ENCODE peak calls at places on chromosomes 7 and 10, in four cellular contexts. R is AG04450, B is omental fat pad, W is IMR-90. U is an unnamed sample.

GRCh38 chr7:98217623-98218582 is 6.7 kb downstream of the BHLHA15 start:
- DNase-seq in B (no peak), R (no peak), W (no peak), U (no peak)

GRCh38 chr7:141864765-141865447 is 23.6 kb upstream of the PRSS37 start:
- DNase-seq in W (no peak), R (no peak), B (no peak), U (no peak)

GRCh38 chr7:159023746-159024145 is 120.9 kb downstream of the VIPR2 start:
- DNase-seq in W (no peak), B (no peak), R (no peak), U (no peak)

GRCh38 chr7:74544706-74545469 is 91.2 kb downstream of the GTF2IRD1 start:
- DNase-seq in W (peak), B (no peak), R (peak), U (no peak)

GRCh38 chr10:119420950-119421875 is 121.3 kb downstream of the RGS10 start:
- DNase-seq in R (no peak), W (no peak), B (no peak), U (no peak)

GRCh38 chr10:4048245-4048864 is 263.3 kb upstream of the KLF6 start:
- DNase-seq in R (no peak), B (no peak), W (no peak), U (no peak)

GRCh38 chr7:36749282-36749960 is 25.1 kb upstream of the AOAH start:
- DNase-seq in W (peak), R (no peak), B (no peak), U (no peak)

GRCh38 chr7:41834805-41835694 is 132.2 kb upstream of the INHBA start:
- DNase-seq in B (no peak), R (no peak), W (peak), U (no peak)

GRCh38 chr7:1562611-1563051 is 6.6 kb upstream of the TMEM184A start:
- DNase-seq in R (peak), W (peak), B (no peak), U (no peak)

DNA sequence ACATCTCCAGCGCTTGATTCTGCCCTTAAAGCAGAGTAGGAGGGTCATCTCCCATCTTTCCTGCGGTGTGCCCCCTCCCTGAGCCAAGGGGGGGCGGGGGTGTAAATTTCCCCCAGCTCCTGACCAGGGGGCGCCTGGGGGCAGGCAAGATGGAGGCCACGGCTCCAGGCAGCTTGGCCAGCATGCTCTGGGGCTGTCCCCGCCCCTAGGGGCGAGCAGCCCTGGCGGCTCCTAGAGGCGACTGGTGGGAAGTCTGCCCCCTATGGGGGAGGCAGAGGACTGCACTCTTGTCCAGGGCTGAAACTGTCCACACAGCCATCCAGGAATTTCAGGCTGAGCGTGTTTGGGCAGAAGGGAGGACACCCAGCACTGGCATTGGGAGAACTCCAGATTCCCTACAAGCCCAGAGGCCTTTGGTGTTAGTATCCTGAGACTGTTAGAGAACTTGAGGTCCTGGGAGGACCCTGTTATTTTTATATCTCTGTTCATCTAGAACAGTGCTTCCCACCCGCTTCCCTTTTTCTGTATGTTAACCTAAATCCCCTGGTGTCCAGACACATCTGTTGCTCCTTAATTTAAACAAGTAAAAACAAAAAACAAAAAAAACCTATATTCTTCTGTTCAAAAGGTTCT is 4.6 kb downstream of the STRA8 start:
- DNase-seq in R (no peak), B (no peak), W (no peak), U (no peak)
- TF ChIP-seq CTCF in R (peak), B (no peak), W (peak), U (no peak)

DNA sequence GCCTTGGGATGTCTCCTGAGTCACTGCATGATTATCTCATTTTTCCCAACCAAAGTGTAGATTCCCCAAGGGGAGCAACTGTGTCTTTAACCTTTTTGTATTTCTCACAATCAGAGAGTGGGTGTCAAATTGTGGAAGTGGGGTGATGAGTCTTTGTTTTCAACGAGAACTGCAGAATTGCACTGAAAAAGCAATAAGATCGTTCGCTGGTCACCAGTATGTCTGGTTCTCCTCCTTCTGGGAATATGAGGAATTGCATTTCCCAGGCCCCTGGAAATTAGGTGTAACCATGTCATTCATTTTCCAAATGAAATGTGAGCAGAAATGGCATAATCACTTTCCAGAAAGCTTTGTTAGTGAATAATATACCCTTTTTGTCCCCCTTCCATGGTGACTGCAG is 326.9 kb downstream of the GPAM start:
- DNase-seq in W (no peak), R (no peak), B (no peak), U (no peak)
- TF ChIP-seq CTCF in W (no peak), R (no peak), B (no peak), U (no peak)

GRCh38 chr7:124840435-124840834 is 74.8 kb upstream of the GPR37 start:
- DNase-seq in R (no peak), B (no peak), W (no peak), U (no peak)
- TF ChIP-seq CTCF in R (peak), B (no peak), W (peak), U (no peak)

GRCh38 chr10:56823849-56824248 is 462.8 kb upstream of the ZWINT start:
- DNase-seq in R (no peak), W (no peak), B (no peak), U (no peak)
- TF ChIP-seq CTCF in R (no peak), W (peak), B (no peak), U (no peak)

GRCh38 chr7:149720372-149721083 is 52.9 kb downstream of the ZNF467 start:
- DNase-seq in B (peak), R (no peak), W (no peak), U (no peak)
- TF ChIP-seq CTCF in B (no peak), R (no peak), W (no peak), U (no peak)

GRCh38 chr10:29113251-29113945 is 175.5 kb upstream of the LYZL1 start:
- DNase-seq in B (no peak), W (no peak), R (no peak), U (no peak)

GRCh38 chr10:29117781-29118180 is 171.1 kb upstream of the LYZL1 start:
- DNase-seq in B (no peak), W (no peak), R (no peak), U (no peak)

GRCh38 chr10:29120216-29120615 is 168.7 kb upstream of the LYZL1 start:
- DNase-seq in B (no peak), R (peak), W (peak), U (no peak)

GRCh38 chr10:29124864-29125263 is 164.0 kb upstream of the LYZL1 start:
- DNase-seq in B (no peak), W (no peak), R (no peak), U (no peak)

GRCh38 chr10:29119374-29119773 is 169.5 kb upstream of the LYZL1 start:
- DNase-seq in R (no peak), W (peak), B (no peak), U (no peak)
- TF ChIP-seq CTCF in R (peak), W (peak), B (no peak), U (no peak)

DNA sequence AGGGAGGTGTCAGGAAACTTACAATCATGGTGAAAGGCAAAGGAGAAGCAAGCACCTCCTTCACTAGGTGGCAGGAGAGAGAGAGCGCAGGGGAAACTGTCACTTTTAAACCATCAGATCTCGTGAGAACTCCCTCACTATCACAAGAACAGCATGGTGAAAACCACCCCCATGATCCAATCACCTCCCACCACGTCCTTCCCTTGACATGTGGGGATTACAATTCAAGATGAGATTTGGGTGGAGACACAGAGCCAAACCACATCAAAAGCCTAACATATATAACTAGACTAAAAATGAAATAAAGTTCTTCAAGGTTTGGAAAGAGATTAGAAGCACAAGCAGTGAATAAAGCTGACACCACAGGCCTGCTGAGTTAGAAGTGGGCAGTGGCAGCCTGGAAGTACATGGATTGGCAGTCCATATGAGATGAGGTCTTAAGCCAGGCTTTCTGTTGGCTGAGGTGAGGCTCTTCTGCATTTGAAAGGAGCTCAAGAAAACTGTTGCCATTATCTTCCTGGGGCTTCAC is 96.4 kb upstream of the MDFIC start:
- DNase-seq in B (no peak), W (no peak), R (no peak), U (no peak)
- TF ChIP-seq CTCF in B (no peak), W (no peak), R (no peak), U (no peak)

GRCh38 chr10:17599089-17599488 is 18.1 kb downstream of the HACD1 start:
- DNase-seq in W (peak), B (no peak), R (peak), U (no peak)
- TF ChIP-seq CTCF in W (peak), B (no peak), R (peak), U (no peak)

DNA sequence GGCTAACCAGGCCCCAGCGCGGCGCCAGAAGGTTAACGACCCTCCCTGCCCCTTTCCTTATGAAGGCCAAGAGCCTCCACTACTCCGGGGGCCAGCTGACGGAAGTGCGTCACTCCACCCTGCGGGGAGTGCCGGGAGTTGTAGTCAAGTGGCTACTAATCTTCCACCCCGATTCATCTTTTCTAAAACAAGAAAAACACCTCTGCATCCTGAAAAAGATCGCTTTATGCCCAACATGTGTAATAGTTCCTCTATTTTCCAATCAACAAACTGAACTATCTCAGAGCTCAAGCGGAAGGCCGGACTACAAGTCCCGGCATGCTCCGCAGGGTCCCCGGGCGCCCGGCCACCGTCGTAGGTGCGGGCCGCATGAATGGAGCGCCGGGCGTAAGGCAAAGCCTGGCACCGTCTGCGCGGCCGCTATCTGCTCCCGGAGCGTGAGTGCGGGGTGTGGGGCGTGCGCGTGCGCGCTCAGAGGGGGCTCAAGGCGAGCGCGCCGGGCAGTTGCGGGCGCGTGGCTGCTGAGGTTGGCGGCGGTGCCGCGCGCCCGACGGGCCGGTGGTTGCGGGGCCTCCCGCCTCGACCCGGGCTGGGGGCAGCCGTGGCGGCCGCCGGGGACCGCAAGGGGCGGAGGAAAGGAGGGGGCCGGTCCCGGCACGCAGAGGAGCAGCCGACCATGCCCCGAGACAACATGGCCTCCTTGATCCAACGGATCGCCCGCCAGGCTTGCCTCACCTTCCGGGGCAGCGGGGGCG is at the start of gene ADO:
- DNase-seq in B (peak), R (peak), W (peak), U (peak)
- TF ChIP-seq CTCF in B (no peak), R (no peak), W (no peak), U (no peak)

GRCh38 chr10:84660340-84661159 is 332.2 kb downstream of the CCSER2 start:
- DNase-seq in R (no peak), W (no peak), B (no peak), U (no peak)

GRCh38 chr10:84668186-84668763 is 339.9 kb downstream of the CCSER2 start:
- DNase-seq in R (no peak), B (no peak), W (no peak), U (no peak)

GRCh38 chr10:84665211-84665610 is 336.8 kb downstream of the CCSER2 start:
- DNase-seq in R (no peak), W (no peak), B (no peak), U (no peak)

GRCh38 chr10:84665883-84666463 is 337.6 kb downstream of the CCSER2 start:
- DNase-seq in W (no peak), B (no peak), R (no peak), U (no peak)
- TF ChIP-seq CTCF in W (peak), B (no peak), R (peak), U (no peak)